ENCODE peak calls at places on chromosome 17, in six cellular contexts. Q, G, D, B, T and X are unnamed samples.

GRCh38 chr17:4497101-4497824 is 1.4 kb upstream of the SPNS2 start:
- DNase-seq in B (peak; percentile 14), D (peak; percentile 70), T (peak; percentile 35), G (no peak), Q (no peak), X (peak; percentile 79)

GRCh38 chr17:75619506-75620431 is 13.5 kb upstream of the SMIM5 start:
- DNase-seq in G (no peak), T (peak; percentile 10), Q (peak; percentile 70), B (no peak), D (peak; percentile 49), X (peak; percentile 52)

GRCh38 chr17:78324391-78325075 is 35.3 kb downstream of the SOCS3 start:
- DNase-seq in T (no peak), B (peak; percentile 34), G (no peak), D (peak; percentile 78), Q (peak; percentile 46), X (no peak)

GRCh38 chr17:76268015-76268749 is 3.0 kb downstream of the UBALD2 start:
- DNase-seq in D (peak; percentile 70), Q (no peak), G (peak; percentile 69), B (peak; percentile 74), T (peak; percentile 93), X (no peak)

GRCh38 chr17:64343833-64344637 is 46.6 kb downstream of the PECAM1 start:
- DNase-seq in D (peak; percentile 93), B (no peak), Q (no peak), T (peak; percentile 31), G (no peak), X (peak; percentile 91)

GRCh38 chr17:80223142-80223815 is 3.1 kb downstream of the SLC26A11 start:
- DNase-seq in G (no peak), Q (no peak), D (no peak), B (no peak), T (no peak), X (no peak)

GRCh38 chr17:40517981-40518380 is 16.6 kb upstream of the TNS4 start:
- DNase-seq in T (no peak), B (no peak), Q (no peak), D (no peak), G (no peak), X (no peak)

GRCh38 chr17:78419970-78420820 is 41.7 kb downstream of the PGS1 start:
- DNase-seq in D (no peak), T (no peak), Q (no peak), G (no peak), B (no peak), X (no peak)

GRCh38 chr17:8152981-8153549 is 861 bp upstream of the PER1 start:
- DNase-seq in T (no peak), G (no peak), D (no peak), Q (no peak), B (no peak), X (no peak)

GRCh38 chr17:21452377-21453143 is 76.4 kb downstream of the KCNJ12 start:
- DNase-seq in D (peak; percentile 68), T (peak; percentile 53), B (peak; percentile 33), G (no peak), Q (no peak), X (peak; percentile 54)

GRCh38 chr17:79044462-79044861 is 20.5 kb downstream of the C1QTNF1 start:
- DNase-seq in B (no peak), D (no peak), Q (no peak), G (no peak), T (no peak), X (no peak)

GRCh38 chr17:2975469-2975958 is 87.9 kb downstream of the OR1D5 start:
- DNase-seq in T (peak; percentile 35), G (no peak), D (peak; percentile 21), Q (no peak), B (no peak), X (peak; percentile 74)

GRCh38 chr17:35241520-35241919 is 1.4 kb upstream of the SLFN5 start:
- DNase-seq in T (no peak), B (no peak), G (peak; percentile 33), Q (no peak), D (no peak), X (no peak)

GRCh38 chr17:6135996-6136395 is 65.8 kb downstream of the WSCD1 start:
- DNase-seq in D (no peak), B (no peak), Q (no peak), T (no peak), G (no peak), X (no peak)

GRCh38 chr17:7739746-7740145 is 22.2 kb downstream of the DNAH2 start:
- DNase-seq in B (no peak), G (no peak), D (no peak), T (no peak), Q (no peak), X (no peak)

GRCh38 chr17:16085066-16085699 is 85.6 kb downstream of the TTC19 start:
- DNase-seq in Q (no peak), T (no peak), D (peak; percentile 78), B (no peak), G (no peak), X (peak; percentile 57)

GRCh38 chr17:28174352-28175046 is 132.0 kb downstream of the NLK start:
- DNase-seq in T (peak; percentile 70), Q (no peak), B (no peak), D (peak; percentile 10), G (no peak), X (peak; percentile 13)

GRCh38 chr17:82078433-82078832 is 12.8 kb upstream of the DUS1L start:
- DNase-seq in Q (no peak), D (no peak), G (no peak), B (no peak), T (no peak), X (no peak)